ENCODE peak calls at places on chromosomes 13 and 19, in eight cellular contexts. Z is fibroblast of the aortic adventitia, E is lower lobe of right lung, X is left ventricle myocardium inferior, B is fibroblast of villous mesenchyme, U is HL-60, Y is cardiac muscle cell, A is Peyer's patch. L is an unnamed sample.

GRCh38 chr13:52447815-52448552 is 2.5 kb downstream of the VPS36 start:
- DNase-seq in Z (no peak), E (no peak), X (no peak), B (no peak), U (no peak), Y (no peak), A (no peak), L (no peak)

GRCh38 chr13:99172951-99173350 is 27.7 kb upstream of the UBAC2 start:
- DNase-seq in Z (no peak), E (no peak), X (no peak), B (no peak), U (no peak), Y (no peak), A (no peak), L (no peak)

GRCh38 chr13:106561551-106562170 is 6.3 kb downstream of the ARGLU1 start:
- DNase-seq in Z (peak; percentile 39), E (no peak), X (no peak), B (peak; percentile 57), U (no peak), Y (peak; percentile 40), A (no peak), L (peak; percentile 38)

GRCh38 chr19:18340990-18341868 is 831 bp downstream of the PGPEP1 start:
- DNase-seq in Z (peak; percentile 23), E (peak; percentile 73), X (peak; percentile 48), B (peak; percentile 28), U (peak; percentile 84), Y (peak; percentile 29), A (peak; percentile 84), L (no peak)

GRCh38 chr19:45455707-45456499 is 11.9 kb upstream of the FOSB start:
- DNase-seq in Z (peak; percentile 99), E (peak; percentile 94), X (peak; percentile 85), B (peak; percentile 99), U (peak; percentile 91), Y (peak; percentile 87), A (peak; percentile 95), L (peak; percentile 99)

GRCh38 chr19:48660854-48661731 is 11.7 kb downstream of the NTN5 start:
- DNase-seq in Z (peak; percentile 92), E (peak; percentile 90), X (peak; percentile 84), B (peak; percentile 91), U (peak; percentile 89), Y (peak; percentile 78), A (peak; percentile 93), L (peak; percentile 92)

GRCh38 chr13:85520445-85520844 is 278.8 kb downstream of the SLITRK6 start:
- DNase-seq in Z (peak; percentile 70), E (no peak), X (no peak), B (no peak), U (no peak), Y (no peak), A (no peak), L (no peak)

GRCh38 chr19:36916991-36917390 is 859 bp downstream of the ZNF568 start:
- DNase-seq in Z (peak; percentile 36), E (no peak), X (no peak), B (peak; percentile 37), U (peak; percentile 1), Y (peak; percentile 6), A (no peak), L (peak; percentile 55)

GRCh38 chr19:44718441-44719261 is 19.7 kb downstream of the CEACAM16 start:
- DNase-seq in Z (peak; percentile 89), E (peak; percentile 74), X (peak; percentile 78), B (peak; percentile 78), U (peak; percentile 34), Y (peak; percentile 93), A (peak; percentile 70), L (peak; percentile 94)

GRCh38 chr13:98802999-98803666 is 50.7 kb upstream of the SLC15A1 start:
- DNase-seq in Z (no peak), E (no peak), X (no peak), B (peak; percentile 23), U (no peak), Y (no peak), A (peak; percentile 69), L (no peak)

GRCh38 chr13:98892821-98893220 is 85.0 kb downstream of the DOCK9 start:
- DNase-seq in Z (no peak), E (no peak), X (no peak), B (no peak), U (no peak), Y (no peak), A (no peak), L (no peak)

GRCh38 chr13:28411859-28412353 is 83.0 kb downstream of the FLT1 start:
- DNase-seq in Z (no peak), E (no peak), X (no peak), B (peak; percentile 55), U (no peak), Y (no peak), A (no peak), L (peak; percentile 18)

GRCh38 chr13:46137627-46138026 is 32.8 kb upstream of the CPB2 start:
- DNase-seq in Z (no peak), E (no peak), X (no peak), B (no peak), U (no peak), Y (no peak), A (no peak), L (no peak)

GRCh38 chr13:30113531-30113930 is 193.8 kb downstream of the KATNAL1 start:
- DNase-seq in Z (peak; percentile 39), E (no peak), X (no peak), B (no peak), U (no peak), Y (no peak), A (no peak), L (no peak)

GRCh38 chr13:30116379-30116778 is 191.0 kb downstream of the KATNAL1 start:
- DNase-seq in Z (no peak), E (no peak), X (no peak), B (no peak), U (no peak), Y (no peak), A (no peak), L (no peak)

GRCh38 chr13:30113983-30114491 is 193.3 kb downstream of the KATNAL1 start:
- DNase-seq in Z (peak; percentile 19), E (no peak), X (no peak), B (no peak), U (no peak), Y (peak; percentile 47), A (peak; percentile 50), L (no peak)

GRCh38 chr13:30114586-30115256 is 192.6 kb downstream of the KATNAL1 start:
- DNase-seq in Z (peak; percentile 77), E (peak; percentile 94), X (peak; percentile 89), B (peak; percentile 79), U (peak; percentile 92), Y (peak; percentile 93), A (peak; percentile 97), L (peak; percentile 78)

GRCh38 chr13:30115257-30115600 is 192.1 kb downstream of the KATNAL1 start:
- DNase-seq in Z (no peak), E (no peak), X (no peak), B (no peak), U (no peak), Y (no peak), A (no peak), L (no peak)
- TF ChIP-seq CTCF in Z (no peak), E (no peak), X (peak; percentile 47), B (no peak), U (no peak), Y (no peak), A (no peak), L (no peak)

DNA sequence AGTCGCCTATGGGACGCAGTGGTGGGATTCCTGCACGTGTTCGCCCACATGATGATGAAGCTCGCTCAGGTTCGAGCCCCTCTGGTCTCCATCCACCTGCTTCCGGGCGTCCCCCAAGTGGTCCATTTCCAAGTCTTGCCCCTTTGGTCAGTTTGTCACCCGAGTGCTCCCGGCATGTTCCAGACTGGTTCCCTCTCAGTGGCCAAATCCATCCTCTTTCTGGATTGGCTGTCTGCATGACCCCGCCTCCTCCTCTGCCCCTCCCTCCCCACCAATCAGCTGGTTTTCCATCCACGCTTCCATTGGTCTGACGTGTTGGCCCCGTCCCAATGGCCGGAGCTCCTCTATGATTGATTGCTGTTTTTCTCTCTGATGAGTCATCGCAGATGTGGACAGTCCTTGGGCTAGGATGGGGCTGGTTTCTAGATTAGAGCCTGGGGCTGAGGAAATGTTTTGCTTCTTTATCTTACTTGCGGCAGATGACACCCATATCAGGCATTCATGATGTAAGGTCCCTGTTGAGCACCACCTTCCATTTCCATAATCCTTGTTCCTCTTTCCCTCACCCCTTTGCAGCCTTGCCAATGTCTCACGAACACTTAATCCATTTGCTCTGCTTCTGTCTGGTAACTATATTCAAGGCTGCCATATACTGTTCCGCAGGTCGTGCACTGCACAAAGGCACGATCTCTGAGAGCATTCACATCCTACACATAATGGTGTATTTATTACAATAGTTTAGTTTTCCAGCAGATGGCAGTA is 73.8 kb downstream of the MAP4K1 start:
- DNase-seq in Z (peak; percentile 85), E (peak; percentile 76), X (peak; percentile 32), B (peak; percentile 90), U (no peak), Y (peak; percentile 62), A (peak; percentile 61), L (peak; percentile 74)
- H3K4me3 ChIP-seq in Z (peak overlapping the region; percentile 35), E (peak overlapping the region; percentile 24), X (peak overlapping the region; percentile 33), B (peak overlapping the region; percentile 49), U (no peak overlapping the region), Y (no peak overlapping the region), A (no peak overlapping the region), L (peak overlapping the region; percentile 2)

DNA sequence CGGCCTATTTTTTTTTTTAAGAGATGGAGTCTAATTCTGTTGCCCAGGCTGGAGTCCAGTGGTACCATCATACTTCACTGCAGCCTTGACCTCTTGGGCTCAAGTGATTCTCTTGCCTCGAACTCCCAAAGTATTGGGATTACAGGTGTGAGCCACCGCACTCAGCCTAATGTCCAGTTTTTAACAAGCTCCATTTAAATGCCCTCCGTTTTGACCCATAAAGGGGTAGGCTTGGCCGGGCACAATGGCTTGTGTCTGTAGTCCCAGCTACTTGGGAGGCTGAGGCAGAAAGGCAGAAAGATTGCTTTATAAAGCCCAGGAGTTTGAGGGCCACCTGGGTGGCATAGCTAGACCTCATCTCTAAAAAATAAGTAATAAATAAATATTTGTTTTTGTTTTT is 11.8 kb downstream of the LDLR start:
- DNase-seq in Z (no peak), E (no peak), X (no peak), B (no peak), U (no peak), Y (no peak), A (no peak), L (no peak)
- TF ChIP-seq CTCF in Z (no peak), E (no peak), X (no peak), B (no peak), U (no peak), Y (no peak), A (no peak), L (no peak)

DNA sequence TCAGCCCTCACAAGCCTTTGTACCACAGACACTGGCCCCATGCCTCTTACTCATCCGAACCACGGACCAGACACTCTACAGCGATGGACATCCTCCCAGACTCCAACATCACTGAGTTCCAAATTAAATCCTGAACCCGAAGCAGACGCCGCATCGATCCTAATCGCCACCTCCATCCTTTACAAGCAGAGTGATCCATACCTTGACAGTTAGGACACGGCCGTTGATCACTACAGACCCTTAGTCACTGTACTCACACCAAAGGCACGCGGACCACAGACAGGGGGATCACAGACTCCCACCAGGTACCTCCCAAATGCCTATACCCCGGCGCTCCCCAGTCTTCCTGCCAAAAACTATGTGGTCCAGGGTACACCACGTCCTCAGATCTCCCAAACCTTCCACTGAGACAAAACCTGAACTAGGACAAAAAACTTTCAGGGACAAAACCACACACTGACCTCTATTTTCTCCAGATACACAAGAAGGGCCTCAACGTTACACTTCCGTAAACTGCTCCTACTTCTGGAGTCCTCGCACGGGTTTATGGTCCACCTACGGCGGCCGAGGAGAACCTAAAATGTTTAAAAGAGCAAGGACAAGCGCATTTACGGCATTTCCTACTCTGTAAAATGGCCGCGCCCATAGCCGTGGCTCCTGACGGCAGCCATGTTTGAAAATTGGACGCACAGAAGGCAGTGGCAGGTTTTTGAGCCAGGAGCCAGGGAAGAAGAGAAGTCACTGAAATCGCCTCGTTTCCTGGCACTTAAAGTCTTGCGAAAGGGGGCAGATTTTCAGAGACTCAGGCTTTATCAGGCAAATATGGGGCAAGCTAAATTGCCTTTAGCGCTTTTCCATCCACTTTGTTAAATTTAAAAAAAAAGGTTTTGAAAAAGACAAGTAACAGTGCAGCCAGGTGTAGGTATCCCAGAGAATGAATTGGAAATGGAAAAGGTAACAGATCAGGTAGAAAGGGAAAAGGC is at the start of gene ZNF350:
- DNase-seq in Z (peak; percentile 96), E (peak; percentile 94), X (peak; percentile 90), B (peak; percentile 99), U (peak; percentile 98), Y (peak; percentile 94), A (peak; percentile 99), L (peak; percentile 97)
- H3K4me3 ChIP-seq in Z (peak within 1 kb of the TSS; percentile 99), E (peak within 1 kb of the TSS; percentile 76), X (peak within 1 kb of the TSS; percentile 96), B (peak within 1 kb of the TSS; percentile 98), U (peak within 1 kb of the TSS; percentile 81), Y (peak within 1 kb of the TSS; percentile 74), A (peak within 1 kb of the TSS; percentile 75), L (peak within 1 kb of the TSS; percentile 58)

L was measured in cardiac fibroblast.